ENCODE peak calls at places on chromosomes 7 and 10, in five cellular contexts. C is stomach, H is endothelial cell of umbilical vein, S is breast epithelium, J is suprapubic skin. L is an unnamed sample.
A peak's percentile ranks its signal among the peaks of the same experiment; 100 is the strongest.

GRCh38 chr7:44050121-44050914 is 5.8 kb downstream of the DBNL start:
- DNase-seq in C (no peak), H (no peak), S (no peak), J (peak; percentile 41), L (peak; percentile 60)

GRCh38 chr10:128429835-128430513 is 303.8 kb upstream of the MKI67 start:
- DNase-seq in C (no peak), H (no peak), S (no peak), J (no peak), L (no peak)

GRCh38 chr7:134546903-134547737 is 1.8 kb upstream of the AKR1B15 start:
- DNase-seq in C (peak; percentile 79), H (peak; percentile 79), S (peak; percentile 41), J (peak; percentile 78), L (peak; percentile 83)

GRCh38 chr7:44056681-44057080 is 8.7 kb downstream of the PGAM2 start:
- DNase-seq in C (no peak), H (no peak), S (no peak), J (peak; percentile 44), L (peak; percentile 68)

GRCh38 chr7:21305455-21306235 is 122.2 kb upstream of the SP4 start:
- DNase-seq in C (no peak), H (peak; percentile 75), S (no peak), J (no peak), L (no peak)

GRCh38 chr7:10934292-10934691 is 39.4 kb upstream of the PHF14 start:
- DNase-seq in C (no peak), H (no peak), S (no peak), J (no peak), L (no peak)

GRCh38 chr10:132111871-132112341 is 46.2 kb downstream of the JAKMIP3 start:
- DNase-seq in C (peak; percentile 20), H (no peak), S (no peak), J (peak; percentile 46), L (peak; percentile 63)

GRCh38 chr7:83648464-83649241 is at the start of gene SEMA3E:
- DNase-seq in C (peak; percentile 32), H (peak; percentile 36), S (peak; percentile 37), J (peak; percentile 55), L (no peak)

GRCh38 chr10:24255115-24255895 is 46.4 kb downstream of the KIAA1217 start:
- DNase-seq in C (no peak), H (no peak), S (no peak), J (no peak), L (no peak)

GRCh38 chr7:92834661-92835139 is 1.7 kb downstream of the CDK6 start:
- DNase-seq in C (peak; percentile 41), H (peak; percentile 28), S (no peak), J (peak; percentile 73), L (no peak)

GRCh38 chr10:91190876-91191580 is 29.4 kb upstream of the PCGF5 start:
- DNase-seq in C (no peak), H (no peak), S (no peak), J (no peak), L (no peak)

GRCh38 chr10:21171936-21172773 is 275.0 kb upstream of the NEBL start:
- DNase-seq in C (peak; percentile 42), H (no peak), S (peak; percentile 27), J (no peak), L (no peak)

GRCh38 chr10:16583382-16583781 is 61.7 kb upstream of the C1QL3 start:
- DNase-seq in C (no peak), H (no peak), S (no peak), J (no peak), L (no peak)

GRCh38 chr7:44646921-44647636 is 40.7 kb downstream of the OGDH start:
- DNase-seq in C (no peak), H (no peak), S (no peak), J (no peak), L (no peak)

GRCh38 chr7:94561841-94562514 is 52.4 kb downstream of the CASD1 start:
- DNase-seq in C (no peak), H (peak; percentile 22), S (no peak), J (no peak), L (no peak)

GRCh38 chr7:2560175-2560695 is 1.5 kb downstream of the IQCE start:
- DNase-seq in C (no peak), H (no peak), S (no peak), J (no peak), L (peak; percentile 65)

GRCh38 chr7:8125680-8126444 is 136.1 kb downstream of the ICA1 start:
- DNase-seq in C (peak; percentile 38), H (no peak), S (peak; percentile 20), J (no peak), L (peak; percentile 91)

GRCh38 chr7:130912910-130913720 is 179.1 kb upstream of the KLF14 start:
- DNase-seq in C (peak; percentile 67), H (peak; percentile 97), S (peak; percentile 70), J (peak; percentile 84), L (peak; percentile 91)

GRCh38 chr10:129951251-129951808 is 12.7 kb downstream of the EBF3 start:
- DNase-seq in C (peak; percentile 16), H (no peak), S (no peak), J (no peak), L (peak; percentile 60)

GRCh38 chr7:117750612-117751563 is 122.4 kb downstream of the CTTNBP2 start:
- DNase-seq in C (no peak), H (peak; percentile 21), S (no peak), J (no peak), L (no peak)

GRCh38 chr10:84452006-84452405 is 123.6 kb downstream of the CCSER2 start:
- DNase-seq in C (no peak), H (no peak), S (no peak), J (no peak), L (no peak)

GRCh38 chr10:86614853-86615252 is 39.5 kb upstream of the OPN4 start:
- DNase-seq in C (no peak), H (no peak), S (no peak), J (no peak), L (no peak)

GRCh38 chr7:158289761-158290523 is 297.7 kb downstream of the PTPRN2 start:
- DNase-seq in C (peak; percentile 21), H (no peak), S (no peak), J (no peak), L (no peak)

DNA sequence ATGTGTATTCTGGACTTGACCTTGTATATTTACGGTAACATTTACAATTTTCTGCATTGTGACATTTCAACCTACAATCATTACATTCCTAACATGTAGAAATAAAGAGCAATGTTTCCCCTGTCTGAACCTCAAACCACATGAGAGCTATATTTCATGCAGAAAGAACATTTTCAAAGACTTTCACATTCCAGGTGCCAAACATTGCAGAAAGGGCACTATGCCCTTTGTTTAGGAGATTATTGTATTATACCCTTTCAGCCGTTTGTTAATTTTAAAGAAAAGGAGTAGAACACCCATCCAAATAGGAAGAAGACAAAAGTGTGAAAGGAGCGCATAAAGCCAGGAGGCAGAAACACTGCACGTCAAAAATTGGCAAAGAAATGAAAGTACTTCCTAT is 260.4 kb downstream of the RELN start:
- DNase-seq in C (no peak), H (no peak), S (no peak), J (no peak), L (no peak)
- TF ChIP-seq POLR2AphosphoS5 in C (no peak), H (no peak), S (no peak), J (no peak), L (no peak)

DNA sequence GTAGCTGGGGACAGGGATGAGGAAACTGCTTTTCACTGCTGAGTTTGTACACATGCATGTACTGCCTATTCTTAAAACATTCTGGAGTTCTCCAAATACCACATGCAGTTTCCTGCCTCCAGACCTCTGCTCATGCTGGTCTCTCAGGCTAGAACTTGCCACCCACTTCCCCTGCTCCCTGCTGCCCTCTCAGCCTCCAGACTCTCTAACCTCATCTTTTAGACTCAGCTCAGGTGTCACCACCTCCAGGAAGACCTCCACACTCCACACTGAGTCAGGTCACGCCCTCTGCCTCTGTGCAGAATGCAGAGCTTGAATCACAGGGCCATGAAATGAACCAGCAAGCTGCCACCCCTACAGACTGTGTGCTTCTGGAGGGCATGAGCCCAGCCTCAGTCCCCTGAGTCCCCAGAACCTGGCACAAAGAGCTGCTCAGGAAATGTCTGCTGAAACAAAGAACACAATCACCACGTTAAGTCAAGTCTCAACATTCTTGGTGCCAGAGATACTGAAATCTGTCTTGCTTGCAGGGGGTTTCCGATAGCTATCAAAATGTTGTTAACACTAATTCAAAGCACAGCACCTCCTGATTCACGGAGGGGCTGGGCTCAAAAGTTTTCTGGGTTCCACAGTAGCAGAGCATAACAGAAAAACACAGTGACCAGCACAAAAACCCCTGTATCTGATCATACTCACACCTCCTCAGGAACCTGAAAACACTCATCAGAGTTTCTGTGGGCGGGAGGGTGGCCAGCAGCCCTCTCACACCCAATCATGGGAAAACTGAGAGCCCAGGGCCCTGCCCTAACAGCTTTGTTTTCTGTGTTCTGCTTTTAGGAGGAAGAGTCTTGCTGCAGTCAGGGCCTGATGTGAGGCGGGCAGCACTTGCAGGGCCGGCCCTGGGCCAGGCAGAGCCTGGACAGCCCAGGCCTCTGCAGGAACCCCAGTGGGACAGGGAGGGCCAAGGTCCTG is 21.1 kb downstream of the FAM53B start:
- DNase-seq in C (no peak), H (peak; percentile 49), S (no peak), J (peak; percentile 70), L (peak; percentile 83)
- TF ChIP-seq POLR2A in C (no peak), H (no peak), S (no peak), J (peak; percentile 21), L (no peak)

GRCh38 chr7:52077571-52077970 is 761.0 kb upstream of the COBL start:
- DNase-seq in C (no peak), H (no peak), S (no peak), J (no peak), L (no peak)
- TF ChIP-seq POLR2AphosphoS5 in C (no peak), H (no peak), S (no peak), J (no peak), L (no peak)

GRCh38 chr7:4271716-4272015 is 410.4 kb upstream of the FOXK1 start:
- DNase-seq in C (no peak), H (no peak), S (no peak), J (no peak), L (peak; percentile 51)
- TF ChIP-seq POLR2A in C (no peak), H (no peak), S (no peak), J (no peak), L (no peak)

GRCh38 chr10:102641398-102641797 is 2.9 kb upstream of the TRIM8 start:
- DNase-seq in C (no peak), H (no peak), S (no peak), J (no peak), L (no peak)

GRCh38 chr10:102644066-102644645 is at the start of gene TRIM8:
- DNase-seq in C (peak; percentile 56), H (peak; percentile 41), S (no peak), J (no peak), L (peak; percentile 94)

GRCh38 chr10:102641880-102642552 is 2.3 kb upstream of the TRIM8 start:
- DNase-seq in C (peak; percentile 99), H (peak; percentile 98), S (peak; percentile 98), J (peak; percentile 99), L (peak; percentile 99)

GRCh38 chr10:102643346-102644065 is 773 bp upstream of the TRIM8 start:
- DNase-seq in C (peak; percentile 65), H (peak; percentile 79), S (peak; percentile 65), J (no peak), L (peak; percentile 89)

GRCh38 chr10:102642553-102643345 is 1.5 kb upstream of the TRIM8 start:
- DNase-seq in C (peak; percentile 68), H (peak; percentile 62), S (peak; percentile 68), J (no peak), L (peak; percentile 91)
- TF ChIP-seq POLR2AphosphoS5 in C (no peak), H (peak; percentile 13), S (peak; percentile 68), J (peak; percentile 24), L (peak; percentile 72)

L was measured in spleen.